ENCODE peak calls at places on chromosomes 11 and 22, in four cellular contexts. V, K, F and M are unnamed samples.

GRCh38 chr11:132844956-132845355 is 687.3 kb downstream of the OPCML start:
- DNase-seq in F (no peak), K (no peak), V (no peak), M (no peak)

GRCh38 chr22:36497910-36498669 is 8.8 kb downstream of the FOXRED2 start:
- DNase-seq in V (no peak), F (no peak), K (no peak), M (no peak)

GRCh38 chr22:21922370-21923162 is 30.1 kb downstream of the PPM1F start:
- DNase-seq in V (no peak), F (no peak), K (no peak), M (no peak)

GRCh38 chr22:42270178-42270511 is 308 bp downstream of the TCF20 start:
- DNase-seq in F (no peak), V (no peak), K (peak), M (no peak)

GRCh38 chr11:33829430-33830141 is 55.3 kb upstream of the FBXO3 start:
- DNase-seq in F (peak), K (peak), V (peak), M (no peak)

GRCh38 chr11:60769811-60770210 is 13.1 kb downstream of the MS4A15 start:
- DNase-seq in F (no peak), V (no peak), K (no peak), M (no peak)

GRCh38 chr22:38850941-38851849 is 7.4 kb upstream of the NPTXR start:
- DNase-seq in K (peak), V (no peak), F (no peak), M (no peak)

GRCh38 chr11:86152901-86153300 is 84.0 kb upstream of the PICALM start:
- DNase-seq in K (no peak), F (no peak), V (no peak), M (no peak)

GRCh38 chr11:64094463-64095223 is 58.9 kb downstream of the FLRT1 start:
- DNase-seq in K (peak), F (no peak), V (no peak), M (no peak)